ENCODE peak calls at places on chromosomes 6 and 20, in eight cellular contexts. K is adrenal gland, R is tibial nerve, F is GM12878, J is HCT116, O is gastrocnemius medialis, X is ovary, D is Peyer's patch. S is an unnamed sample.

GRCh38 chr6:124203812-124204167 is 400.1 kb downstream of the NKAIN2 start:
- DNase-seq in K (no peak), R (no peak), F (no peak), J (no peak), O (no peak), X (no peak), D (no peak), S (no peak)

GRCh38 chr20:3693376-3693775 is 11.6 kb upstream of the ADAM33 start:
- DNase-seq in K (no peak), R (no peak), F (no peak), J (no peak), O (no peak), X (no peak), D (no peak), S (no peak)

GRCh38 chr20:16580127-16580526 is 6.9 kb upstream of the KIF16B start:
- DNase-seq in K (no peak), R (no peak), F (no peak), J (no peak), O (peak; percentile 54), X (no peak), D (no peak), S (no peak)

GRCh38 chr6:134111062-134111677 is 58.7 kb upstream of the SLC2A12 start:
- DNase-seq in K (peak; percentile 42), R (no peak), F (no peak), J (peak; percentile 58), O (no peak), X (no peak), D (no peak), S (peak; percentile 87)

GRCh38 chr6:148851683-148852556 is 105.1 kb downstream of the UST start:
- DNase-seq in K (no peak), R (no peak), F (no peak), J (no peak), O (no peak), X (no peak), D (no peak), S (no peak)

GRCh38 chr20:41135187-41135887 is 2.0 kb upstream of the PLCG1 start:
- DNase-seq in K (peak; percentile 46), R (no peak), F (no peak), J (peak; percentile 32), O (no peak), X (no peak), D (peak; percentile 63), S (peak; percentile 50)

GRCh38 chr6:30231067-30231466 is 17.9 kb upstream of the TRIM26 start:
- DNase-seq in K (no peak), R (no peak), F (no peak), J (no peak), O (no peak), X (no peak), D (no peak), S (no peak)

GRCh38 chr6:153084393-153084792 is 46.7 kb downstream of the RGS17 start:
- DNase-seq in K (no peak), R (no peak), F (no peak), J (no peak), O (no peak), X (no peak), D (no peak), S (no peak)

DNA sequence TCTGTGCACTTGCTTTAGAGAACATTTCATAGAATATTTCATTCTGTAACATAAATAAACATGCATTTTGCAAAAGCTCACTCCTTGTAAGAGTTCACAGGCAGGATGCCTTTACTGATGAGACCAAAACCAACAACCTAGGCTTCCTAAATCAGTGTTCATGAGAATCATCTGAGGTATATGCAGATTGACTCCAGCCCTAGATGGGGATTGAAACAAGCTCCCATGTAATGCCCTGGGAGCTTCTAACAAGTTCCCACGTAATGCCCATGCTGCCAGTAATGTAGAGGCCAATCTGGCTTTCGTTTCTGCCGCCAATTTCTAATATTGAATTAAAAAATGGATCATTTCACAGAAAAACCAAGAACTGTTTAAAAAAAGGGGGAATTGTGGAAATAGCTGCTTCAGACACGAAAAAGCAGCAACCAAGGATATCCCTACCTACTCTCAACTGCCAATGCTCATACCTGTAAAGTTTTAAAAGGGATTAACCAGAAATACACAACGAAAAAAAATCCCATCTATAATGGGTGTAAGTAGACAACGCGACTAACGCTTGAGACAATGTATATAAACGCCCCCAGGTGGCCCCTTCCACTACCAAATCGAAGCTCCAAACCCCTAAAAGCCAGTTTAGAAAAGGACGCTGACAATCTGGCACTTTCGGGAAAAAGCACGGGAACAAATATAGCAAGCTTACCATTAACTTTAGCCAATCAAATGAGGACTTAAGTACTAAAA is 94.7 kb upstream of the BTN3A2 start:
- DNase-seq in K (no peak), R (no peak), F (no peak), J (no peak), O (no peak), X (no peak), D (no peak), S (peak; percentile 85)
- TF ChIP-seq POLR2A in K (no peak), R (no peak), F (peak; percentile 80), J (no peak), O (no peak), X (no peak), D (no peak), S (peak; percentile 68)

GRCh38 chr6:122790740-122791679 is 2.0 kb downstream of the SMPDL3A start:
- DNase-seq in K (no peak), R (peak; percentile 18), F (no peak), J (no peak), O (no peak), X (no peak), D (no peak), S (no peak)

GRCh38 chr6:122789078-122789861 is at the start of gene SMPDL3A:
- DNase-seq in K (peak; percentile 84), R (peak; percentile 58), F (no peak), J (peak; percentile 57), O (peak; percentile 86), X (peak; percentile 80), D (peak; percentile 89), S (peak; percentile 32)

GRCh38 chr6:122788663-122789062 is 395 bp upstream of the SMPDL3A start:
- DNase-seq in K (no peak), R (no peak), F (no peak), J (no peak), O (no peak), X (no peak), D (no peak), S (no peak)

GRCh38 chr6:122788208-122788607 is 850 bp upstream of the SMPDL3A start:
- DNase-seq in K (no peak), R (no peak), F (no peak), J (no peak), O (no peak), X (no peak), D (no peak), S (no peak)

DNA sequence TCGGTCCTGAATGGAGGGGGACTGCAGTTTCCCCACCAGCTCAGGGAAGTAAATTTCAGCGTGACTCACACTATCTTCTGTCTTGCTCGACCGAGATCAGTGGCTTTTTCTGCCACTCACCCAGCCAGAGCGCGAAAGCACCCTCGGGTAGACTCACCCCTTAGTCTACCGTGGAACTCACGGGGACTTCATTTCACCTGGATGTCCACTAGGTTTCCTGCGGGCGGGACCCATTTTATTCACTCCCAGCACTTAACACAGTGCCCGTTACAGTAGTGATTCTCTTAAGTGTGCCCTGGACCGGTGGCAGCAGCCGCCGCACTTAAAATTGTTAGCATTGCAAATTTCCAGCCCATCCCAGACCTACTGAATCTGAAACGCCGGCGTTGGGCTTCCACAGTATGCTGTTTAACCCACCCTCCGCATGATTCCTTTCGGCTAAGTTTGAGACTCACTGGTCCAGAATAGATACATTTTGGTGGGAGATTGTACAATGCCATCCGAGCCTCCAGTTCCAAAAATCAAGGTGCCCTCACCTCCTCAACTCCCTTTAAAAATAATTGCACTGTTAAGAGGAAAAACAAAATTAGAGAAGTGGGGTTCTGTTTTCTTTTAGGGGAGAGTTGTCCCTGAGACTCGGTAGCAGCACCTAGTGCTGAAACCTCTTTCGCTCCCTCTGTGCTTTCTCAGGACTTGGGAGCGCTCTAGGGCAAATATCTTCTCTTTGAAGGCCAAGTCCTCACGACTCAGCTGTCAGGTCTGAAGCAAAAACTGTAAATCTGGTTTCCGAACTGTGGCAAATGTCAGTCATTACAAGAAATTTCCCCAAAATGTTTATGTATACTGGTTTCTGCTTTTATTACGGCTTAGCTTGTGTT is 1.0 kb downstream of the SMPDL3A start:
- DNase-seq in K (no peak), R (peak; percentile 45), F (no peak), J (no peak), O (no peak), X (no peak), D (no peak), S (no peak)
- TF ChIP-seq POLR2A in K (no peak), R (no peak), F (no peak), J (no peak), O (no peak), X (no peak), D (no peak), S (no peak)

DNA sequence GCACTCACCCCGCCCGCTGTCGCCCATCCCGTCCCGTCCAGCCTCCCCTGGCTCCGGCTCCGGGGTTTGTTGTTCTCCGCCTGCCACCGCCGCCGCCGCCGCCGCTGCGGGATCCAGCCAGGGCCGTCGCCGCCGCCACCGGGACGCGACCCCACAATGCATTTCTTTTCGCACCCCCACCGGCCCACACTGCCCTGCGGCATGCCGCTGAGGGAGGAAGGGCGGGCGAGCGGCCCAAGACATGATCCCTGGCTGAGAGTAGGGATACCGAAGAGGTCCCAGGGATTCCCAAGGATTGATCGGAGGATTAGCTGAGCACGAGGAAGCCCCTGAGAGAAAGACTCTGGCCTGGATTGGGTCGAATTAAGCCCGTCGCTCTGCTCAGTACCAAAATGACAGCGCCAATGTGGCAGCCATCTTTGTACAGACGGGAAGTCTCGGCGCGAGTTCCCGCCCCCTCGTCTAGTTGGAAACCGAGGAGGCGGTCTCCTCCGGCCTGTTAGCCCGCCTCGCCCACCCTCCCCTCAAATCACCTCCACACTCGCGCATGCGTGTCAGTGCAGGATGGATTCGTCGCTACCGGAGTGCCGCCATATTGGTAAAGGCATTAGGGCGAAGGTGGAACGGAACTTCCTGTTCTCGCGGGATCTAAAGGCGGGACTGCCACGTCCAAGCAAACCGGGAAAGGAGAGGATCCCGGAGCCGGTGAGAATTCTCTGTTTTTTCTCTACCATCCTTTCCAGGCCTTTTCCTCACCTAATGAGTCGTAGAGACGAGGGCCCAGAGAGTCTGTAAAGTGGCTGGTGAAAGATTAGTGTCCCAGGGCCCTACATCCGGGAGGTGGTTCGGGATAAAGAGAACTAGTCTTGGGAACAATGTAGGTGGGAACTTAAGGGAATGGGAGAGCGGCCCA is at the start of the genes RXRB and SLC39A7:
- DNase-seq in K (peak; percentile 100), R (peak; percentile 98), F (peak; percentile 99), J (peak; percentile 98), O (peak; percentile 99), X (peak; percentile 99), D (peak; percentile 97), S (peak; percentile 99)
- TF ChIP-seq POLR2A in K (peak; percentile 76), R (peak; percentile 60), F (peak; percentile 95), J (no peak), O (peak; percentile 61), X (peak; percentile 58), D (peak; percentile 46), S (peak; percentile 95)

GRCh38 chr6:17473554-17473953 is 80.2 kb downstream of the CAP2 start:
- DNase-seq in K (no peak), R (no peak), F (no peak), J (no peak), O (peak; percentile 56), X (no peak), D (no peak), S (no peak)

GRCh38 chr6:17470209-17470952 is 77.0 kb downstream of the CAP2 start:
- DNase-seq in K (no peak), R (no peak), F (no peak), J (no peak), O (no peak), X (no peak), D (no peak), S (no peak)

GRCh38 chr6:17472653-17473183 is 79.3 kb downstream of the CAP2 start:
- DNase-seq in K (no peak), R (no peak), F (no peak), J (no peak), O (no peak), X (no peak), D (no peak), S (no peak)

GRCh38 chr6:17469006-17469972 is 75.9 kb downstream of the CAP2 start:
- DNase-seq in K (no peak), R (no peak), F (no peak), J (no peak), O (no peak), X (no peak), D (no peak), S (no peak)

GRCh38 chr6:17470953-17471335 is 77.5 kb downstream of the CAP2 start:
- DNase-seq in K (no peak), R (peak; percentile 22), F (no peak), J (no peak), O (peak; percentile 49), X (no peak), D (no peak), S (no peak)
- TF ChIP-seq POLR2A in K (no peak), R (no peak), F (no peak), J (no peak), O (no peak), X (no peak), D (no peak), S (no peak)

S was measured in erythroblast.